ENCODE peak calls at places on chromosomes 4 and X, in ten cellular contexts. One of them, this sample, is unnamed.
A peak's percentile ranks its signal among the peaks of the same experiment; 100 is the strongest.

GRCh38 chrX:45068555-45068954 is 132.1 kb downstream of the DIPK2B start:
- ATAC-seq in IMR-90: no peak
- ATAC-seq in GM23338: no peak
- ATAC-seq in activated CD4-positive, alpha-beta T cell treated with anti-CD3 and anti-CD28 coated beads for 36 hours: peak; percentile 67
- ATAC-seq in T-cell: no peak
- ATAC-seq in stimulated activated effector memory CD8-positive, alpha-beta T cell treated with anti-CD3 and anti-CD28 coated beads, Interleukin-12 subunit alpha, Interleukin-12 subunit beta, amount 100 ng/mL, for 72 hours: peak; percentile 31
- ATAC-seq in activated CD8-positive, alpha-beta T cell treated with anti-CD3 and anti-CD28 coated beads for 36 hours: peak; percentile 68
- ATAC-seq in activated naive CD8-positive, alpha-beta T cell treated with anti-CD3 and anti-CD28 coated beads, Interleukin-2, amount 50 U/mL, for 24 hours: no peak
- ATAC-seq in stimulated activated naive CD8-positive, alpha-beta T cell treated with anti-CD3 and anti-CD28 coated beads, Interleukin-15, Interleukin-2, amounts not matched to agents 100 U/mL and 50 U/mL, for 24 hours: peak; percentile 63
- ATAC-seq in left ventricle myocardium superior: no peak
- ATAC-seq in this sample: peak; percentile 57

GRCh38 chrX:39327255-39327654 is 526.0 kb downstream of the MID1IP1 start:
- ATAC-seq in IMR-90: no peak
- ATAC-seq in GM23338: no peak
- ATAC-seq in activated CD4-positive, alpha-beta T cell treated with anti-CD3 and anti-CD28 coated beads for 36 hours: peak; percentile 57
- ATAC-seq in T-cell: peak; percentile 83
- ATAC-seq in stimulated activated effector memory CD8-positive, alpha-beta T cell treated with anti-CD3 and anti-CD28 coated beads, Interleukin-12 subunit alpha, Interleukin-12 subunit beta, amount 100 ng/mL, for 72 hours: no peak
- ATAC-seq in activated CD8-positive, alpha-beta T cell treated with anti-CD3 and anti-CD28 coated beads for 36 hours: peak; percentile 32
- ATAC-seq in activated naive CD8-positive, alpha-beta T cell treated with anti-CD3 and anti-CD28 coated beads, Interleukin-2, amount 50 U/mL, for 24 hours: peak; percentile 33
- ATAC-seq in stimulated activated naive CD8-positive, alpha-beta T cell treated with anti-CD3 and anti-CD28 coated beads, Interleukin-15, Interleukin-2, amounts not matched to agents 100 U/mL and 50 U/mL, for 24 hours: peak; percentile 19
- ATAC-seq in left ventricle myocardium superior: no peak
- ATAC-seq in this sample: peak; percentile 35

GRCh38 chr4:148166132-148166531 is 276.1 kb downstream of the NR3C2 start:
- ATAC-seq in IMR-90: no peak
- ATAC-seq in GM23338: no peak
- ATAC-seq in activated CD4-positive, alpha-beta T cell treated with anti-CD3 and anti-CD28 coated beads for 36 hours: no peak
- ATAC-seq in T-cell: no peak
- ATAC-seq in stimulated activated effector memory CD8-positive, alpha-beta T cell treated with anti-CD3 and anti-CD28 coated beads, Interleukin-12 subunit alpha, Interleukin-12 subunit beta, amount 100 ng/mL, for 72 hours: no peak
- ATAC-seq in activated CD8-positive, alpha-beta T cell treated with anti-CD3 and anti-CD28 coated beads for 36 hours: no peak
- ATAC-seq in activated naive CD8-positive, alpha-beta T cell treated with anti-CD3 and anti-CD28 coated beads, Interleukin-2, amount 50 U/mL, for 24 hours: no peak
- ATAC-seq in stimulated activated naive CD8-positive, alpha-beta T cell treated with anti-CD3 and anti-CD28 coated beads, Interleukin-15, Interleukin-2, amounts not matched to agents 100 U/mL and 50 U/mL, for 24 hours: no peak
- ATAC-seq in left ventricle myocardium superior: peak; percentile 53
- ATAC-seq in this sample: no peak

GRCh38 chr4:53605783-53606182 is 14.5 kb upstream of the LNX1 start:
- ATAC-seq in IMR-90: no peak
- ATAC-seq in GM23338: no peak
- ATAC-seq in activated CD4-positive, alpha-beta T cell treated with anti-CD3 and anti-CD28 coated beads for 36 hours: no peak
- ATAC-seq in T-cell: no peak
- ATAC-seq in stimulated activated effector memory CD8-positive, alpha-beta T cell treated with anti-CD3 and anti-CD28 coated beads, Interleukin-12 subunit alpha, Interleukin-12 subunit beta, amount 100 ng/mL, for 72 hours: no peak
- ATAC-seq in activated CD8-positive, alpha-beta T cell treated with anti-CD3 and anti-CD28 coated beads for 36 hours: no peak
- ATAC-seq in activated naive CD8-positive, alpha-beta T cell treated with anti-CD3 and anti-CD28 coated beads, Interleukin-2, amount 50 U/mL, for 24 hours: no peak
- ATAC-seq in stimulated activated naive CD8-positive, alpha-beta T cell treated with anti-CD3 and anti-CD28 coated beads, Interleukin-15, Interleukin-2, amounts not matched to agents 100 U/mL and 50 U/mL, for 24 hours: no peak
- ATAC-seq in left ventricle myocardium superior: no peak
- ATAC-seq in this sample: no peak

GRCh38 chr4:147355849-147356248 is 125.0 kb upstream of the EDNRA start:
- ATAC-seq in IMR-90: peak; percentile 79
- ATAC-seq in GM23338: no peak
- ATAC-seq in activated CD4-positive, alpha-beta T cell treated with anti-CD3 and anti-CD28 coated beads for 36 hours: no peak
- ATAC-seq in T-cell: no peak
- ATAC-seq in stimulated activated effector memory CD8-positive, alpha-beta T cell treated with anti-CD3 and anti-CD28 coated beads, Interleukin-12 subunit alpha, Interleukin-12 subunit beta, amount 100 ng/mL, for 72 hours: no peak
- ATAC-seq in activated CD8-positive, alpha-beta T cell treated with anti-CD3 and anti-CD28 coated beads for 36 hours: no peak
- ATAC-seq in activated naive CD8-positive, alpha-beta T cell treated with anti-CD3 and anti-CD28 coated beads, Interleukin-2, amount 50 U/mL, for 24 hours: no peak
- ATAC-seq in stimulated activated naive CD8-positive, alpha-beta T cell treated with anti-CD3 and anti-CD28 coated beads, Interleukin-15, Interleukin-2, amounts not matched to agents 100 U/mL and 50 U/mL, for 24 hours: no peak
- ATAC-seq in left ventricle myocardium superior: no peak
- ATAC-seq in this sample: no peak

GRCh38 chrX:153492153-153492454 is 2.7 kb upstream of the BGN start:
- ATAC-seq in IMR-90: no peak
- ATAC-seq in GM23338: no peak
- ATAC-seq in activated CD4-positive, alpha-beta T cell treated with anti-CD3 and anti-CD28 coated beads for 36 hours: no peak
- ATAC-seq in T-cell: no peak
- ATAC-seq in stimulated activated effector memory CD8-positive, alpha-beta T cell treated with anti-CD3 and anti-CD28 coated beads, Interleukin-12 subunit alpha, Interleukin-12 subunit beta, amount 100 ng/mL, for 72 hours: no peak
- ATAC-seq in activated CD8-positive, alpha-beta T cell treated with anti-CD3 and anti-CD28 coated beads for 36 hours: no peak
- ATAC-seq in activated naive CD8-positive, alpha-beta T cell treated with anti-CD3 and anti-CD28 coated beads, Interleukin-2, amount 50 U/mL, for 24 hours: no peak
- ATAC-seq in stimulated activated naive CD8-positive, alpha-beta T cell treated with anti-CD3 and anti-CD28 coated beads, Interleukin-15, Interleukin-2, amounts not matched to agents 100 U/mL and 50 U/mL, for 24 hours: no peak
- ATAC-seq in left ventricle myocardium superior: no peak
- ATAC-seq in this sample: no peak

GRCh38 chr4:1058198-1058996 is 47.0 kb downstream of the FGFRL1 start:
- ATAC-seq in IMR-90: peak; percentile 15
- ATAC-seq in GM23338: no peak
- ATAC-seq in activated CD4-positive, alpha-beta T cell treated with anti-CD3 and anti-CD28 coated beads for 36 hours: no peak
- ATAC-seq in T-cell: no peak
- ATAC-seq in stimulated activated effector memory CD8-positive, alpha-beta T cell treated with anti-CD3 and anti-CD28 coated beads, Interleukin-12 subunit alpha, Interleukin-12 subunit beta, amount 100 ng/mL, for 72 hours: no peak
- ATAC-seq in activated CD8-positive, alpha-beta T cell treated with anti-CD3 and anti-CD28 coated beads for 36 hours: no peak
- ATAC-seq in activated naive CD8-positive, alpha-beta T cell treated with anti-CD3 and anti-CD28 coated beads, Interleukin-2, amount 50 U/mL, for 24 hours: no peak
- ATAC-seq in stimulated activated naive CD8-positive, alpha-beta T cell treated with anti-CD3 and anti-CD28 coated beads, Interleukin-15, Interleukin-2, amounts not matched to agents 100 U/mL and 50 U/mL, for 24 hours: no peak
- ATAC-seq in left ventricle myocardium superior: peak; percentile 88
- ATAC-seq in this sample: no peak

GRCh38 chr4:185716008-185716976 is 95.7 kb downstream of the SORBS2 start:
- ATAC-seq in IMR-90: no peak
- ATAC-seq in GM23338: no peak
- ATAC-seq in activated CD4-positive, alpha-beta T cell treated with anti-CD3 and anti-CD28 coated beads for 36 hours: no peak
- ATAC-seq in T-cell: no peak
- ATAC-seq in stimulated activated effector memory CD8-positive, alpha-beta T cell treated with anti-CD3 and anti-CD28 coated beads, Interleukin-12 subunit alpha, Interleukin-12 subunit beta, amount 100 ng/mL, for 72 hours: no peak
- ATAC-seq in activated CD8-positive, alpha-beta T cell treated with anti-CD3 and anti-CD28 coated beads for 36 hours: no peak
- ATAC-seq in activated naive CD8-positive, alpha-beta T cell treated with anti-CD3 and anti-CD28 coated beads, Interleukin-2, amount 50 U/mL, for 24 hours: no peak
- ATAC-seq in stimulated activated naive CD8-positive, alpha-beta T cell treated with anti-CD3 and anti-CD28 coated beads, Interleukin-15, Interleukin-2, amounts not matched to agents 100 U/mL and 50 U/mL, for 24 hours: no peak
- ATAC-seq in left ventricle myocardium superior: peak; percentile 65
- ATAC-seq in this sample: no peak

GRCh38 chrX:56000729-56001128 is 231.4 kb upstream of the KLF8 start:
- ATAC-seq in IMR-90: no peak
- ATAC-seq in GM23338: no peak
- ATAC-seq in activated CD4-positive, alpha-beta T cell treated with anti-CD3 and anti-CD28 coated beads for 36 hours: no peak
- ATAC-seq in T-cell: no peak
- ATAC-seq in stimulated activated effector memory CD8-positive, alpha-beta T cell treated with anti-CD3 and anti-CD28 coated beads, Interleukin-12 subunit alpha, Interleukin-12 subunit beta, amount 100 ng/mL, for 72 hours: no peak
- ATAC-seq in activated CD8-positive, alpha-beta T cell treated with anti-CD3 and anti-CD28 coated beads for 36 hours: no peak
- ATAC-seq in activated naive CD8-positive, alpha-beta T cell treated with anti-CD3 and anti-CD28 coated beads, Interleukin-2, amount 50 U/mL, for 24 hours: no peak
- ATAC-seq in stimulated activated naive CD8-positive, alpha-beta T cell treated with anti-CD3 and anti-CD28 coated beads, Interleukin-15, Interleukin-2, amounts not matched to agents 100 U/mL and 50 U/mL, for 24 hours: no peak
- ATAC-seq in left ventricle myocardium superior: no peak
- ATAC-seq in this sample: no peak

GRCh38 chr4:80608285-80608980 is 272.9 kb downstream of the CFAP299 start:
- ATAC-seq in IMR-90: peak; percentile 32
- ATAC-seq in GM23338: no peak
- ATAC-seq in activated CD4-positive, alpha-beta T cell treated with anti-CD3 and anti-CD28 coated beads for 36 hours: no peak
- ATAC-seq in T-cell: no peak
- ATAC-seq in stimulated activated effector memory CD8-positive, alpha-beta T cell treated with anti-CD3 and anti-CD28 coated beads, Interleukin-12 subunit alpha, Interleukin-12 subunit beta, amount 100 ng/mL, for 72 hours: no peak
- ATAC-seq in activated CD8-positive, alpha-beta T cell treated with anti-CD3 and anti-CD28 coated beads for 36 hours: no peak
- ATAC-seq in activated naive CD8-positive, alpha-beta T cell treated with anti-CD3 and anti-CD28 coated beads, Interleukin-2, amount 50 U/mL, for 24 hours: no peak
- ATAC-seq in stimulated activated naive CD8-positive, alpha-beta T cell treated with anti-CD3 and anti-CD28 coated beads, Interleukin-15, Interleukin-2, amounts not matched to agents 100 U/mL and 50 U/mL, for 24 hours: no peak
- ATAC-seq in left ventricle myocardium superior: no peak
- ATAC-seq in this sample: no peak

GRCh38 chr4:176919631-176920030 is 126.9 kb upstream of the VEGFC start:
- ATAC-seq in IMR-90: no peak
- ATAC-seq in GM23338: no peak
- ATAC-seq in activated CD4-positive, alpha-beta T cell treated with anti-CD3 and anti-CD28 coated beads for 36 hours: no peak
- ATAC-seq in T-cell: no peak
- ATAC-seq in stimulated activated effector memory CD8-positive, alpha-beta T cell treated with anti-CD3 and anti-CD28 coated beads, Interleukin-12 subunit alpha, Interleukin-12 subunit beta, amount 100 ng/mL, for 72 hours: no peak
- ATAC-seq in activated CD8-positive, alpha-beta T cell treated with anti-CD3 and anti-CD28 coated beads for 36 hours: no peak
- ATAC-seq in activated naive CD8-positive, alpha-beta T cell treated with anti-CD3 and anti-CD28 coated beads, Interleukin-2, amount 50 U/mL, for 24 hours: no peak
- ATAC-seq in stimulated activated naive CD8-positive, alpha-beta T cell treated with anti-CD3 and anti-CD28 coated beads, Interleukin-15, Interleukin-2, amounts not matched to agents 100 U/mL and 50 U/mL, for 24 hours: no peak
- ATAC-seq in left ventricle myocardium superior: no peak
- ATAC-seq in this sample: no peak

GRCh38 chr4:88514557-88515511 is 8.7 kb downstream of the PYURF start:
- ATAC-seq in IMR-90: peak; percentile 47
- ATAC-seq in GM23338: no peak
- ATAC-seq in activated CD4-positive, alpha-beta T cell treated with anti-CD3 and anti-CD28 coated beads for 36 hours: no peak
- ATAC-seq in T-cell: no peak
- ATAC-seq in stimulated activated effector memory CD8-positive, alpha-beta T cell treated with anti-CD3 and anti-CD28 coated beads, Interleukin-12 subunit alpha, Interleukin-12 subunit beta, amount 100 ng/mL, for 72 hours: no peak
- ATAC-seq in activated CD8-positive, alpha-beta T cell treated with anti-CD3 and anti-CD28 coated beads for 36 hours: no peak
- ATAC-seq in activated naive CD8-positive, alpha-beta T cell treated with anti-CD3 and anti-CD28 coated beads, Interleukin-2, amount 50 U/mL, for 24 hours: no peak
- ATAC-seq in stimulated activated naive CD8-positive, alpha-beta T cell treated with anti-CD3 and anti-CD28 coated beads, Interleukin-15, Interleukin-2, amounts not matched to agents 100 U/mL and 50 U/mL, for 24 hours: no peak
- ATAC-seq in left ventricle myocardium superior: no peak
- ATAC-seq in this sample: no peak

GRCh38 chr4:171765514-171765913 is 47.7 kb upstream of the GALNTL6 start:
- ATAC-seq in IMR-90: no peak
- ATAC-seq in GM23338: no peak
- ATAC-seq in activated CD4-positive, alpha-beta T cell treated with anti-CD3 and anti-CD28 coated beads for 36 hours: no peak
- ATAC-seq in T-cell: no peak
- ATAC-seq in stimulated activated effector memory CD8-positive, alpha-beta T cell treated with anti-CD3 and anti-CD28 coated beads, Interleukin-12 subunit alpha, Interleukin-12 subunit beta, amount 100 ng/mL, for 72 hours: no peak
- ATAC-seq in activated CD8-positive, alpha-beta T cell treated with anti-CD3 and anti-CD28 coated beads for 36 hours: no peak
- ATAC-seq in activated naive CD8-positive, alpha-beta T cell treated with anti-CD3 and anti-CD28 coated beads, Interleukin-2, amount 50 U/mL, for 24 hours: no peak
- ATAC-seq in stimulated activated naive CD8-positive, alpha-beta T cell treated with anti-CD3 and anti-CD28 coated beads, Interleukin-15, Interleukin-2, amounts not matched to agents 100 U/mL and 50 U/mL, for 24 hours: no peak
- ATAC-seq in left ventricle myocardium superior: no peak
- ATAC-seq in this sample: no peak

GRCh38 chr4:168592676-168593075 is 95.8 kb downstream of the PALLD start:
- ATAC-seq in IMR-90: no peak
- ATAC-seq in GM23338: no peak
- ATAC-seq in activated CD4-positive, alpha-beta T cell treated with anti-CD3 and anti-CD28 coated beads for 36 hours: no peak
- ATAC-seq in T-cell: no peak
- ATAC-seq in stimulated activated effector memory CD8-positive, alpha-beta T cell treated with anti-CD3 and anti-CD28 coated beads, Interleukin-12 subunit alpha, Interleukin-12 subunit beta, amount 100 ng/mL, for 72 hours: no peak
- ATAC-seq in activated CD8-positive, alpha-beta T cell treated with anti-CD3 and anti-CD28 coated beads for 36 hours: no peak
- ATAC-seq in activated naive CD8-positive, alpha-beta T cell treated with anti-CD3 and anti-CD28 coated beads, Interleukin-2, amount 50 U/mL, for 24 hours: no peak
- ATAC-seq in stimulated activated naive CD8-positive, alpha-beta T cell treated with anti-CD3 and anti-CD28 coated beads, Interleukin-15, Interleukin-2, amounts not matched to agents 100 U/mL and 50 U/mL, for 24 hours: no peak
- ATAC-seq in left ventricle myocardium superior: no peak
- ATAC-seq in this sample: no peak

GRCh38 chrX:47846070-47846469 is 9.4 kb downstream of the ZNF81 start:
- ATAC-seq in IMR-90: no peak
- ATAC-seq in GM23338: no peak
- ATAC-seq in activated CD4-positive, alpha-beta T cell treated with anti-CD3 and anti-CD28 coated beads for 36 hours: no peak
- ATAC-seq in T-cell: no peak
- ATAC-seq in stimulated activated effector memory CD8-positive, alpha-beta T cell treated with anti-CD3 and anti-CD28 coated beads, Interleukin-12 subunit alpha, Interleukin-12 subunit beta, amount 100 ng/mL, for 72 hours: no peak
- ATAC-seq in activated CD8-positive, alpha-beta T cell treated with anti-CD3 and anti-CD28 coated beads for 36 hours: no peak
- ATAC-seq in activated naive CD8-positive, alpha-beta T cell treated with anti-CD3 and anti-CD28 coated beads, Interleukin-2, amount 50 U/mL, for 24 hours: no peak
- ATAC-seq in stimulated activated naive CD8-positive, alpha-beta T cell treated with anti-CD3 and anti-CD28 coated beads, Interleukin-15, Interleukin-2, amounts not matched to agents 100 U/mL and 50 U/mL, for 24 hours: no peak
- ATAC-seq in left ventricle myocardium superior: peak; percentile 48
- ATAC-seq in this sample: no peak

GRCh38 chr4:8355306-8355705 is 85.2 kb downstream of the ACOX3 start:
- ATAC-seq in IMR-90: no peak
- ATAC-seq in GM23338: no peak
- ATAC-seq in activated CD4-positive, alpha-beta T cell treated with anti-CD3 and anti-CD28 coated beads for 36 hours: no peak
- ATAC-seq in T-cell: no peak
- ATAC-seq in stimulated activated effector memory CD8-positive, alpha-beta T cell treated with anti-CD3 and anti-CD28 coated beads, Interleukin-12 subunit alpha, Interleukin-12 subunit beta, amount 100 ng/mL, for 72 hours: no peak
- ATAC-seq in activated CD8-positive, alpha-beta T cell treated with anti-CD3 and anti-CD28 coated beads for 36 hours: no peak
- ATAC-seq in activated naive CD8-positive, alpha-beta T cell treated with anti-CD3 and anti-CD28 coated beads, Interleukin-2, amount 50 U/mL, for 24 hours: no peak
- ATAC-seq in stimulated activated naive CD8-positive, alpha-beta T cell treated with anti-CD3 and anti-CD28 coated beads, Interleukin-15, Interleukin-2, amounts not matched to agents 100 U/mL and 50 U/mL, for 24 hours: no peak
- ATAC-seq in left ventricle myocardium superior: no peak
- ATAC-seq in this sample: no peak

GRCh38 chr4:1172228-1172851 is at the start of gene SPON2:
- ATAC-seq in IMR-90: no peak
- ATAC-seq in GM23338: peak; percentile 23
- ATAC-seq in activated CD4-positive, alpha-beta T cell treated with anti-CD3 and anti-CD28 coated beads for 36 hours: no peak
- ATAC-seq in T-cell: no peak
- ATAC-seq in stimulated activated effector memory CD8-positive, alpha-beta T cell treated with anti-CD3 and anti-CD28 coated beads, Interleukin-12 subunit alpha, Interleukin-12 subunit beta, amount 100 ng/mL, for 72 hours: no peak
- ATAC-seq in activated CD8-positive, alpha-beta T cell treated with anti-CD3 and anti-CD28 coated beads for 36 hours: no peak
- ATAC-seq in activated naive CD8-positive, alpha-beta T cell treated with anti-CD3 and anti-CD28 coated beads, Interleukin-2, amount 50 U/mL, for 24 hours: no peak
- ATAC-seq in stimulated activated naive CD8-positive, alpha-beta T cell treated with anti-CD3 and anti-CD28 coated beads, Interleukin-15, Interleukin-2, amounts not matched to agents 100 U/mL and 50 U/mL, for 24 hours: no peak
- ATAC-seq in left ventricle myocardium superior: peak; percentile 56
- ATAC-seq in this sample: no peak

GRCh38 chrX:32873786-32874185 is 337.6 kb downstream of the DMD start:
- ATAC-seq in IMR-90: no peak
- ATAC-seq in GM23338: no peak
- ATAC-seq in activated CD4-positive, alpha-beta T cell treated with anti-CD3 and anti-CD28 coated beads for 36 hours: no peak
- ATAC-seq in T-cell: no peak
- ATAC-seq in stimulated activated effector memory CD8-positive, alpha-beta T cell treated with anti-CD3 and anti-CD28 coated beads, Interleukin-12 subunit alpha, Interleukin-12 subunit beta, amount 100 ng/mL, for 72 hours: no peak
- ATAC-seq in activated CD8-positive, alpha-beta T cell treated with anti-CD3 and anti-CD28 coated beads for 36 hours: no peak
- ATAC-seq in activated naive CD8-positive, alpha-beta T cell treated with anti-CD3 and anti-CD28 coated beads, Interleukin-2, amount 50 U/mL, for 24 hours: no peak
- ATAC-seq in stimulated activated naive CD8-positive, alpha-beta T cell treated with anti-CD3 and anti-CD28 coated beads, Interleukin-15, Interleukin-2, amounts not matched to agents 100 U/mL and 50 U/mL, for 24 hours: no peak
- ATAC-seq in left ventricle myocardium superior: no peak
- ATAC-seq in this sample: no peak

GRCh38 chrX:19814778-19815177 is 72.6 kb downstream of the SH3KBP1 start:
- ATAC-seq in IMR-90: no peak
- ATAC-seq in GM23338: no peak
- ATAC-seq in activated CD4-positive, alpha-beta T cell treated with anti-CD3 and anti-CD28 coated beads for 36 hours: no peak
- ATAC-seq in T-cell: no peak
- ATAC-seq in stimulated activated effector memory CD8-positive, alpha-beta T cell treated with anti-CD3 and anti-CD28 coated beads, Interleukin-12 subunit alpha, Interleukin-12 subunit beta, amount 100 ng/mL, for 72 hours: no peak
- ATAC-seq in activated CD8-positive, alpha-beta T cell treated with anti-CD3 and anti-CD28 coated beads for 36 hours: no peak
- ATAC-seq in activated naive CD8-positive, alpha-beta T cell treated with anti-CD3 and anti-CD28 coated beads, Interleukin-2, amount 50 U/mL, for 24 hours: no peak
- ATAC-seq in stimulated activated naive CD8-positive, alpha-beta T cell treated with anti-CD3 and anti-CD28 coated beads, Interleukin-15, Interleukin-2, amounts not matched to agents 100 U/mL and 50 U/mL, for 24 hours: no peak
- ATAC-seq in left ventricle myocardium superior: no peak
- ATAC-seq in this sample: peak; percentile 66

GRCh38 chr4:8594097-8595038 is 1.8 kb downstream of the CPZ start:
- ATAC-seq in IMR-90: peak; percentile 53
- ATAC-seq in GM23338: peak; percentile 26
- ATAC-seq in activated CD4-positive, alpha-beta T cell treated with anti-CD3 and anti-CD28 coated beads for 36 hours: no peak
- ATAC-seq in T-cell: no peak
- ATAC-seq in stimulated activated effector memory CD8-positive, alpha-beta T cell treated with anti-CD3 and anti-CD28 coated beads, Interleukin-12 subunit alpha, Interleukin-12 subunit beta, amount 100 ng/mL, for 72 hours: no peak
- ATAC-seq in activated CD8-positive, alpha-beta T cell treated with anti-CD3 and anti-CD28 coated beads for 36 hours: no peak
- ATAC-seq in activated naive CD8-positive, alpha-beta T cell treated with anti-CD3 and anti-CD28 coated beads, Interleukin-2, amount 50 U/mL, for 24 hours: no peak
- ATAC-seq in stimulated activated naive CD8-positive, alpha-beta T cell treated with anti-CD3 and anti-CD28 coated beads, Interleukin-15, Interleukin-2, amounts not matched to agents 100 U/mL and 50 U/mL, for 24 hours: no peak
- ATAC-seq in left ventricle myocardium superior: peak; percentile 78
- ATAC-seq in this sample: no peak